ENCODE peak calls at places on chromosomes 4 and X, in ten cellular contexts. B is fibroblast of mammary gland; H is frontal cortex; G is AG10803; T is GM20000; O is central memory CD4-positive, alpha-beta T cell; F is GM06990; R is GM23338; A is activated CD4-positive, alpha-beta T cell treated with anti-CD3 and anti-CD28 coated beads, Interleukin-2, amount 10 ng/mL, durations not matched to agents 7 days and 5 days; Y is RKO. U is an unnamed sample.

GRCh38 chr4:110907801-110908313 is 285.0 kb upstream of the PITX2 start:
- DNase-seq in R (no peak), Y (no peak), T (no peak), B (no peak), A (no peak), G (no peak), H (no peak), O (no peak), F (no peak), U (no peak)

GRCh38 chrX:110851780-110852179 is 56.2 kb upstream of the CHRDL1 start:
- DNase-seq in Y (peak; percentile 12), F (no peak), A (no peak), R (no peak), H (no peak), T (no peak), O (no peak), B (peak; percentile 46), G (peak; percentile 12), U (no peak)

GRCh38 chr4:184506527-184507121 is 32.3 kb upstream of the IRF2 start:
- DNase-seq in Y (peak; percentile 35), O (no peak), R (peak; percentile 50), A (peak; percentile 57), B (no peak), G (no peak), T (peak; percentile 56), F (peak; percentile 60), H (peak; percentile 26), U (no peak)

GRCh38 chr4:38609614-38610013 is 54.4 kb upstream of the KLF3 start:
- DNase-seq in O (no peak), B (no peak), H (no peak), G (no peak), A (no peak), F (no peak), Y (no peak), T (no peak), R (peak; percentile 40), U (no peak)

GRCh38 chr4:78137538-78137937 is 80.4 kb downstream of the FRAS1 start:
- DNase-seq in A (no peak), R (no peak), H (no peak), T (no peak), Y (peak; percentile 6), B (peak; percentile 30), F (no peak), G (peak; percentile 5), O (no peak), U (no peak)

GRCh38 chr4:82998898-82999297 is 11.7 kb downstream of the LIN54 start:
- DNase-seq in G (no peak), B (no peak), A (no peak), H (no peak), T (no peak), Y (no peak), F (no peak), R (no peak), O (no peak), U (no peak)

GRCh38 chrX:39309721-39310152 is 508.5 kb downstream of the MID1IP1 start:
- DNase-seq in R (no peak), F (no peak), G (no peak), O (peak; percentile 71), Y (no peak), A (peak; percentile 61), B (no peak), T (peak; percentile 8), H (no peak), U (no peak)

GRCh38 chrX:43559643-43560042 is 96.5 kb upstream of the MAOA start:
- DNase-seq in B (peak; percentile 57), O (no peak), F (no peak), R (peak; percentile 69), G (peak; percentile 1), T (peak; percentile 3), Y (peak; percentile 43), A (peak; percentile 23), H (peak; percentile 10), U (no peak)

GRCh38 chr4:40621592-40622512 is 7.8 kb downstream of the RBM47 start:
- DNase-seq in T (peak; percentile 57), R (peak; percentile 72), O (no peak), B (peak; percentile 99), Y (peak; percentile 23), F (peak; percentile 69), H (no peak), G (peak; percentile 99), A (peak; percentile 33), U (no peak)

GRCh38 chrX:13597928-13598327 is 28.5 kb downstream of the EGFL6 start:
- DNase-seq in R (no peak), A (no peak), Y (no peak), B (peak; percentile 63), T (no peak), F (no peak), H (no peak), O (no peak), G (no peak), U (no peak)

GRCh38 chr4:25029479-25030282 is 1.1 kb downstream of the LGI2 start:
- DNase-seq in G (no peak), B (no peak), Y (no peak), F (no peak), A (no peak), T (peak; percentile 33), R (peak; percentile 28), H (no peak), O (no peak), U (no peak)

GRCh38 chrX:154013614-154014360 is 5.9 kb downstream of the IRAK1 start:
- DNase-seq in R (peak; percentile 64), F (no peak), O (peak; percentile 52), H (peak; percentile 61), A (peak; percentile 41), G (no peak), Y (peak; percentile 37), B (peak; percentile 38), T (peak; percentile 59), U (peak; percentile 43)

GRCh38 chrX:50071507-50071906 is 129.3 kb downstream of the AKAP4 start:
- DNase-seq in Y (no peak), R (no peak), O (no peak), A (no peak), T (no peak), H (no peak), B (no peak), F (no peak), G (no peak), U (no peak)

U was measured in natural killer cell.